ENCODE peak calls at places on chromosomes 1 and 21, in nine cellular contexts. Y is left ventricle myocardium inferior; L is CD4-positive, CD25-positive, alpha-beta regulatory T cell; M is endothelial cell of umbilical vein; U is right cardiac atrium; P is H9; W is cardiac muscle cell; I is stomach; Z is neuronal stem cell. X is an unnamed sample.
A peak's percentile ranks its signal among the peaks of the same experiment; 100 is the strongest.

GRCh38 chr1:51168266-51168845 is 66.3 kb downstream of the C1orf185 start:
- DNase-seq in Y (no peak), L (no peak), M (no peak), U (no peak), P (no peak), W (peak; percentile 29), I (no peak), Z (no peak), X (no peak)

GRCh38 chr1:217522280-217522679 is 108.6 kb downstream of the GPATCH2 start:
- DNase-seq in Y (no peak), L (no peak), M (no peak), U (no peak), P (no peak), W (peak; percentile 19), I (no peak), Z (no peak), X (no peak)

GRCh38 chr1:76465030-76465429 is 390.5 kb downstream of the ST6GALNAC3 start:
- DNase-seq in Y (no peak), L (no peak), M (peak; percentile 38), U (no peak), P (no peak), W (no peak), I (no peak), Z (no peak), X (no peak)

GRCh38 chr21:27423906-27424595 is 457.2 kb upstream of the ADAMTS5 start:
- DNase-seq in Y (no peak), L (no peak), M (no peak), U (no peak), P (peak; percentile 55), W (peak; percentile 74), I (no peak), Z (no peak), X (peak; percentile 61)

GRCh38 chr1:31809698-31810097 is 6.1 kb downstream of the SPOCD1 start:
- DNase-seq in Y (no peak), L (no peak), M (no peak), U (no peak), P (no peak), W (no peak), I (no peak), Z (no peak), X (no peak)

GRCh38 chr1:204123376-204123775 is 28.5 kb downstream of the ETNK2 start:
- DNase-seq in Y (no peak), L (no peak), M (peak; percentile 19), U (no peak), P (peak; percentile 72), W (peak; percentile 23), I (no peak), Z (no peak), X (no peak)

GRCh38 chr1:157200451-157200850 is 62.3 kb upstream of the ETV3 start:
- DNase-seq in Y (no peak), L (no peak), M (no peak), U (no peak), P (no peak), W (no peak), I (no peak), Z (no peak), X (no peak)

GRCh38 chr1:9721606-9722377 is 70.3 kb downstream of the PIK3CD start:
- DNase-seq in Y (no peak), L (peak; percentile 73), M (peak; percentile 30), U (peak; percentile 73), P (peak; percentile 90), W (peak; percentile 32), I (no peak), Z (peak; percentile 71), X (no peak)

DNA sequence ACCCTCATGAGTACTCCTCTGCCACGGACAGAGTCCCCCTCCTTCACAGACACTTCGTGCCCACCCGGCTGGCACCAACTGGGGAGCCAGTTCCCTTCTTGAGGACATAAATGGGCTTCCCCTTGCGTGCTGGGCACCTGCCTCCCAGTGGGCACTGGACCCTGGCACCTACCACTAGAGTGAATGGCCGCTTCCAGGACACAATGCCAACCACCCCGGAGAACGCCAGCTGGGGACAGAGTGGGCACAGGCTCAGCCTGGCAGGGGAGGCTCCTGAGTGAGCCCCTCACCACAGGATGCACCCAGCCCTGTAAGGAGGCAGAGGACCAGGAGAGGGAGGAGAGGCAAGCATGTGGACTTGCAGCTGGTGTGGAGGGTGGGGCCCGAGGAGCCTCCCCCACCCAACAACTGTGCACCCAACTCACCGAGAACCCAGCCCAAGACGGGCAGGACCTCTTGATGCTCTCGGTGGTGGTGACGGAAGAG is 1.0 kb downstream of the ENTREP3 start:
- DNase-seq in Y (no peak), L (no peak), M (no peak), U (peak; percentile 55), P (no peak), W (no peak), I (no peak), Z (no peak), X (no peak)
- H3K27ac ChIP-seq in Y (peak overlapping the region; percentile 93), L (no peak overlapping the region), M (no peak overlapping the region), U (peak overlapping the region; percentile 82), P (no peak overlapping the region), W (no peak overlapping the region), I (no peak overlapping the region), Z (no peak overlapping the region), X (no peak overlapping the region)

GRCh38 chr1:42936309-42937078 is 22.2 kb downstream of the SLC2A1 start:
- DNase-seq in Y (no peak), L (no peak), M (no peak), U (no peak), P (no peak), W (peak; percentile 60), I (peak; percentile 31), Z (no peak), X (no peak)

GRCh38 chr1:42934111-42934510 is 24.6 kb downstream of the SLC2A1 start:
- DNase-seq in Y (no peak), L (no peak), M (no peak), U (no peak), P (peak; percentile 23), W (no peak), I (no peak), Z (no peak), X (no peak)

GRCh38 chr1:42934541-42935312 is 23.9 kb downstream of the SLC2A1 start:
- DNase-seq in Y (no peak), L (no peak), M (no peak), U (no peak), P (peak; percentile 20), W (no peak), I (no peak), Z (no peak), X (no peak)

GRCh38 chr1:42935971-42936308 is 22.7 kb downstream of the SLC2A1 start:
- DNase-seq in Y (no peak), L (no peak), M (no peak), U (no peak), P (no peak), W (no peak), I (no peak), Z (no peak), X (no peak)

DNA sequence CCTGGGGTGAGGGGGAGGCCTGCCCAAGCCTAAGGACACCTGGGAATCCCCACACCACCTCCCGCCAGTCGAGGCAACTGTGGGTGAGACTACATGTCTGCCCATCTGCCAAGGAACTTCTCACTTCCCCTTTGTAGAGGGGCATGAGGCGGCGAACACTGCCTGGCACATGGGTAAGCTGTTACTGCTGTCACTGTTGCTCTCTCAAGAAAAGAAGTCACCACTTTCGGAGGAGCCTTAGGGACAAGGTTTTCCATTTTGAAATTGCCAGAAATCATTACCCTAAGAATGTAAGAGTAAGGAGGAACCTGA is 23.4 kb downstream of the SLC2A1 start:
- DNase-seq in Y (no peak), L (no peak), M (no peak), U (no peak), P (no peak), W (no peak), I (peak; percentile 43), Z (no peak), X (no peak)
- H3K4me1 ChIP-seq in Y (peaks cover 72% of the 10 kb centered on the region), L (peaks cover 94% of the 10 kb centered on the region), M (peaks cover 11% of the 10 kb centered on the region), U (peaks cover 3% of the 10 kb centered on the region), P (no peaks in the 10 kb centered on the region), W (peaks cover 14% of the 10 kb centered on the region), I (peaks cover 93% of the 10 kb centered on the region), Z (peaks cover 5% of the 10 kb centered on the region), X (no peaks in the 10 kb centered on the region)

GRCh38 chr1:21524220-21524619 is 15.0 kb downstream of the ALPL start:
- DNase-seq in Y (no peak), L (no peak), M (no peak), U (no peak), P (no peak), W (no peak), I (no peak), Z (no peak), X (no peak)

GRCh38 chr1:21521717-21522060 is 12.5 kb downstream of the ALPL start:
- DNase-seq in Y (no peak), L (no peak), M (no peak), U (no peak), P (no peak), W (no peak), I (no peak), Z (no peak), X (no peak)

GRCh38 chr1:21522525-21523038 is 13.4 kb downstream of the ALPL start:
- DNase-seq in Y (no peak), L (no peak), M (no peak), U (no peak), P (no peak), W (no peak), I (no peak), Z (no peak), X (no peak)

GRCh38 chr1:21524686-21525339 is 15.6 kb downstream of the ALPL start:
- DNase-seq in Y (no peak), L (no peak), M (no peak), U (peak; percentile 65), P (no peak), W (no peak), I (peak; percentile 26), Z (no peak), X (no peak)

GRCh38 chr1:21523297-21523813 is 14.1 kb downstream of the ALPL start:
- DNase-seq in Y (no peak), L (no peak), M (no peak), U (no peak), P (no peak), W (no peak), I (no peak), Z (no peak), X (no peak)
- H3K27ac ChIP-seq in Y (no peak overlapping the region), L (no peak overlapping the region), M (no peak overlapping the region), U (no peak overlapping the region), P (no peak overlapping the region), W (no peak overlapping the region), I (no peak overlapping the region), Z (no peak overlapping the region), X (no peak overlapping the region)

GRCh38 chr1:16122916-16123315 is 33.0 kb downstream of the EPHA2 start:
- DNase-seq in Y (no peak), L (no peak), M (no peak), U (no peak), P (peak; percentile 23), W (peak; percentile 96), I (no peak), Z (no peak), X (no peak)
- H3K4me1 ChIP-seq in Y (peaks cover 25% of the 10 kb centered on the region), L (no peaks in the 10 kb centered on the region), M (no peaks in the 10 kb centered on the region), U (peaks cover 3% of the 10 kb centered on the region), P (peaks cover 2% of the 10 kb centered on the region), W (no peaks in the 10 kb centered on the region), I (peaks cover 31% of the 10 kb centered on the region), Z (peaks cover 17% of the 10 kb centered on the region), X (peaks cover 9% of the 10 kb centered on the region)

DNA sequence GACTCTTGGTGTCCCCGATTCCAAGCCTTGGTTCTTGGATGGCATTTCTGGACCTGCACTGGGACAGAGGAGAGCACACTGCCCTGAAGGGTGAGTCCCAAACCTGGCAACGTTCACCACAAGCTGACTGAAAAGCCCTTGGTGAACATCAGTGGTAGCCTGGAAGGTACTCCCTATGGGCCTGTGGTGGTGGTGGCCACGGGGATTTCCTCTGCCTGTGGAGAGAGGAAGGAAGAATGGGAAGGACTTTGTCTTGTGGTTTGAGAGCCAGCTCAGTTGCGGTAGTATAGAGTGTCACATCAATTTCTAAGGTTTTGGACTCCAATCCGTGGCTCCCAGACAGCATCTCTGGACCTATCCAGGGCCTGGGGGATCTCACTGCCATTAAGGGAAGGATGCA is 50.7 kb downstream of the DNAH14 start:
- DNase-seq in Y (no peak), L (no peak), M (no peak), U (no peak), P (no peak), W (no peak), I (no peak), Z (no peak), X (no peak)
- H3K27ac ChIP-seq in Y (no peak overlapping the region), L (no peak overlapping the region), M (no peak overlapping the region), U (no peak overlapping the region), P (no peak overlapping the region), W (no peak overlapping the region), I (no peak overlapping the region), Z (no peak overlapping the region), X (no peak overlapping the region)